ENCODE peak calls at places on chromosomes 11 and 22, in seven cellular contexts. Z, B, U, I, L, T and W are unnamed samples.

GRCh38 chr11:71244116-71244815 is 8.1 kb downstream of the SHANK2 start:
- DNase-seq in U (no peak), Z (no peak), L (no peak), I (no peak), T (no peak), B (no peak), W (no peak)

GRCh38 chr11:70378506-70379134 is 19.7 kb upstream of the CTTN start:
- DNase-seq in I (peak), B (no peak), Z (no peak), T (peak), L (no peak), U (no peak), W (no peak)

GRCh38 chr11:77609234-77609633 is 19.5 kb downstream of the AQP11 start:
- DNase-seq in I (no peak), B (no peak), L (no peak), T (no peak), U (no peak), Z (no peak), W (no peak)

GRCh38 chr11:122977455-122978302 is 4.0 kb downstream of the BSX start:
- DNase-seq in L (no peak), Z (no peak), U (no peak), T (no peak), I (no peak), B (no peak), W (no peak)

GRCh38 chr11:114132944-114133394 is 73.5 kb downstream of the ZBTB16 start:
- DNase-seq in U (no peak), I (no peak), B (no peak), Z (no peak), L (no peak), T (peak), W (no peak)

GRCh38 chr11:134120143-134120850 is 51.4 kb downstream of the JAM3 start:
- DNase-seq in B (no peak), T (peak), I (no peak), Z (peak), U (peak), L (peak), W (no peak)

GRCh38 chr22:35961480-35961902 is 67.1 kb downstream of the RBFOX2 start:
- DNase-seq in Z (peak), B (no peak), I (peak), U (peak), L (peak), T (no peak), W (no peak)

GRCh38 chr11:8699903-8700302 is 17.3 kb downstream of the RPL27A start:
- DNase-seq in U (no peak), L (no peak), I (no peak), B (no peak), Z (no peak), T (peak), W (peak)

GRCh38 chr11:87127131-87127530 is 89.4 kb downstream of the TMEM135 start:
- DNase-seq in U (no peak), I (no peak), Z (no peak), L (no peak), T (no peak), B (no peak), W (no peak)

GRCh38 chr11:73538381-73538872 is 59.5 kb downstream of the FAM168A start:
- DNase-seq in Z (no peak), B (peak), U (no peak), T (no peak), L (no peak), I (no peak), W (no peak)

GRCh38 chr11:100972046-100972445 is 157.6 kb downstream of the PGR start:
- DNase-seq in U (no peak), L (peak), B (no peak), Z (no peak), T (no peak), I (no peak), W (no peak)

GRCh38 chr11:2447951-2448650 is 3.3 kb downstream of the KCNQ1 start:
- DNase-seq in T (no peak), B (no peak), L (no peak), I (no peak), Z (no peak), U (no peak), W (no peak)

GRCh38 chr11:75527130-75527529 is 1.4 kb upstream of the GDPD5 start:
- DNase-seq in L (no peak), U (no peak), B (no peak), Z (no peak), I (no peak), T (no peak), W (no peak)

GRCh38 chr11:114080219-114080618 is 20.7 kb downstream of the ZBTB16 start:
- DNase-seq in L (no peak), I (no peak), T (no peak), B (peak), U (peak), Z (peak), W (no peak)

GRCh38 chr11:2302280-2302843 is 549 bp downstream of the TSPAN32 start:
- DNase-seq in U (no peak), B (no peak), I (no peak), T (no peak), L (no peak), Z (peak), W (no peak)

GRCh38 chr11:119284344-119285157 is 32.4 kb downstream of the MCAM start:
- DNase-seq in I (peak), B (peak), T (no peak), Z (no peak), L (no peak), U (no peak), W (no peak)

GRCh38 chr11:94563848-94564442 is 3.2 kb upstream of the PIWIL4 start:
- DNase-seq in Z (no peak), U (no peak), L (no peak), B (no peak), T (no peak), I (no peak), W (no peak)

GRCh38 chr11:6656581-6656915 is 939 bp upstream of the DCHS1 start:
- DNase-seq in Z (no peak), B (no peak), T (no peak), L (no peak), I (no peak), U (no peak), W (no peak)
- H3K4me3 ChIP-seq in Z (no peak), B (no peak), T (no peak), L (peak), I (no peak), U (peak), W (no peak)

DNA sequence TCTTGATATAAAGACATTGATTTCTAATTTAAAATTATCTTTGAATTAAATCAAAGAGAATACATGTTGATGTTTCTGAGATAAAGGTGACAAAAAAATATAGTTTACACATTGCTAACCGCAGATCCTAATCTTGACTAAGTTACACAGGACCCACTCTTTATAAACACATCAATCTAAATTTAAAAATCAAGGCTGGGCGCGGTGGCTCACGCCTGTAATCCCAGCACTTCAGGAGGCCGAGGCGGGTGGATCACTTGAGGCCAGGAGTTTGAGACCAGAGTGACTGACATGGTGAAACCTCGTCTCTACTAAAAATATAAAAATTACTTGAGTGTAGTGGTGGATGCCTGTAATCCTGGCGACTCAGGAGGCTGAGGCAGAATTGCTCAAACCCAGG is 1.9 kb downstream of the ARFGAP3 start:
- DNase-seq in T (no peak), L (no peak), Z (no peak), U (no peak), I (no peak), B (no peak), W (no peak)
- H3K27ac ChIP-seq in T (peak), L (no peak), Z (peak), U (peak), I (no peak), B (no peak), W (peak)

GRCh38 chr11:93220078-93220477 is 22.3 kb upstream of the SLC36A4 start:
- DNase-seq in L (no peak), Z (no peak), T (no peak), I (no peak), B (no peak), U (no peak), W (no peak)

GRCh38 chr11:93219440-93219839 is 21.6 kb upstream of the SLC36A4 start:
- DNase-seq in T (no peak), I (no peak), Z (no peak), U (no peak), B (no peak), L (no peak), W (no peak)

GRCh38 chr11:93212094-93212493 is 14.3 kb upstream of the SLC36A4 start:
- DNase-seq in L (no peak), I (no peak), B (no peak), Z (no peak), T (no peak), U (no peak), W (no peak)

GRCh38 chr11:93213622-93214021 is 15.8 kb upstream of the SLC36A4 start:
- DNase-seq in T (no peak), B (no peak), I (no peak), L (no peak), Z (no peak), U (no peak), W (no peak)

GRCh38 chr11:93216511-93217121 is 18.8 kb upstream of the SLC36A4 start:
- DNase-seq in B (no peak), L (no peak), I (no peak), Z (no peak), T (no peak), U (no peak), W (no peak)
- H3K4me3 ChIP-seq in B (no peak), L (no peak), I (no peak), Z (no peak), T (no peak), U (no peak), W (no peak)

DNA sequence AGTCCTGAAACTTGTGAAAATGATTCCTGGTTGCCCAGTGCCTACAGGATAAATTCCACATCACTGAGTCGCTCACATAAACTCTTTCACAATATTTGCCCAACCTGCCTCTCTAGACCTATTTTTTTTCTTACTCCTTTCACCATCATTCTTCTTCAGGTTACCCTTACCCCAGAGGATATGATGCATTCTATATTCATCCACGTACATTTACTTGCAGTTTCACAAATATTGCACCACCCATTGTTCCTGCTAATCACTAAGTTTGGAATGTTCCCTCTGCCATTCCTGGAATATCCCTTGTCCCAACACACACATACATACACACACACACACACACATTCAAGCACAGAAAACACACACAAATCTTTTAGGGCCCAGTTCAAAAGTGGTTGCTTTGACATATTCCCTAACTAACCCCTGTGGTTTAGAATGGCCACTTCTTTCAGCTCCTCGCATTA is 379.5 kb downstream of the ETS1 start:
- DNase-seq in U (no peak), I (peak), B (no peak), T (no peak), L (peak), Z (no peak), W (no peak)
- H3K27ac ChIP-seq in U (peak), I (peak), B (no peak), T (no peak), L (peak), Z (peak), W (no peak)

GRCh38 chr11:44199816-44200215 is 104.3 kb downstream of the EXT2 start:
- DNase-seq in L (peak), Z (no peak), T (no peak), B (no peak), I (no peak), U (no peak), W (no peak)

GRCh38 chr11:44203270-44204043 is 106.5 kb downstream of the ALX4 start:
- DNase-seq in T (no peak), B (no peak), L (no peak), Z (peak), I (no peak), U (peak), W (no peak)

GRCh38 chr11:44199298-44199697 is 103.8 kb downstream of the EXT2 start:
- DNase-seq in U (no peak), B (no peak), I (no peak), Z (no peak), L (no peak), T (no peak), W (no peak)
- H3K4me3 ChIP-seq in U (no peak), B (no peak), I (no peak), Z (no peak), L (no peak), T (no peak), W (no peak)

DNA sequence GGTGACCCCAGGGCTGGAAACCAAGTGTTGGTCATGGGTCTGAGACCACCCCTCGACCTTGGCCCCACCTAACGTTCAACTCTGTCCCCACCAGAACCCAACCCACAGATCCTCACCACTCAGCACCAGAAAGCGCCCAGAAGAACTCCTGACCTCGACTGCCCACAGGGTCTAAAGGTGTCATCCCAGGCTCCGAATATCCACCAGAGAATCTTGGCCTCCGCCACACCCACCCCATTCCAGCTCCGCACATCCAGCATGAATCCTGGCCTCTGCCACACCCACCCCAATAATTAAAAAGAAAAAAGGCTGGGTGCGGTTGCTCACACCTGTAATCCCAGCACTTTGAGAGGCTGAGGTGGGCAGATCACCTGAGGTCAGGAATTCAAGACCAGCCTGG is 1.3 kb downstream of the CERK start:
- DNase-seq in B (no peak), Z (no peak), U (no peak), L (no peak), T (no peak), I (no peak), W (no peak)
- H3K27ac ChIP-seq in B (no peak), Z (peak), U (peak), L (no peak), T (peak), I (peak), W (peak)